ENCODE peak calls at places on chromosomes 3 and 15, in four cellular contexts. W is WTC11, H is GM12878, Z is HepG2. M is an unnamed sample.

GRCh38 chr3:14492948-14493881 is 46.9 kb downstream of the GRIP2 start:
- DNase-seq in W (no peak), H (no peak), Z (no peak), M (no peak)

GRCh38 chr15:38625886-38626285 is 61.3 kb upstream of the RASGRP1 start:
- DNase-seq in W (no peak), H (no peak), Z (no peak), M (no peak)

GRCh38 chr15:36434160-36434559 is 145.3 kb upstream of the CDIN1 start:
- DNase-seq in W (no peak), H (no peak), Z (no peak), M (no peak)

GRCh38 chr3:177131927-177132636 is 65.2 kb downstream of the TBL1XR1 start:
- DNase-seq in W (no peak), H (no peak), Z (no peak), M (no peak)

GRCh38 chr3:62940763-62941632 is 65.8 kb upstream of the CADPS start:
- DNase-seq in W (no peak), H (no peak), Z (no peak), M (no peak)

GRCh38 chr15:41465822-41466421 is 27.8 kb upstream of the ITPKA start:
- DNase-seq in W (no peak), H (no peak), Z (peak), M (peak)

GRCh38 chr3:185351371-185351770 is 11.6 kb upstream of the MAP3K13 start:
- DNase-seq in W (no peak), H (no peak), Z (no peak), M (no peak)

GRCh38 chr3:76582632-76583378 is 457.1 kb upstream of the ROBO2 start:
- DNase-seq in W (no peak), H (no peak), Z (no peak), M (no peak)

GRCh38 chr15:79743032-79743431 is 153.8 kb downstream of the MTHFS start:
- DNase-seq in W (no peak), H (no peak), Z (no peak), M (no peak)

GRCh38 chr15:89625716-89626115 is 29.6 kb downstream of the KIF7 start:
- DNase-seq in W (no peak), H (no peak), Z (no peak), M (no peak)

GRCh38 chr15:75531041-75531450 is 48.1 kb downstream of the PTPN9 start:
- DNase-seq in W (no peak), H (no peak), Z (no peak), M (no peak)

GRCh38 chr3:97958796-97959195 is 13.4 kb downstream of the RIOX2 start:
- DNase-seq in W (no peak), H (no peak), Z (no peak), M (no peak)

GRCh38 chr3:128051837-128052766 is at the start of gene SEC61A1:
- DNase-seq in W (peak), H (peak), Z (peak), M (peak)

GRCh38 chr3:131794766-131795381 is 239.9 kb downstream of the CPNE4 start:
- DNase-seq in W (peak), H (no peak), Z (peak), M (peak)

GRCh38 chr15:39621210-39621609 is 40.3 kb downstream of the THBS1 start:
- DNase-seq in W (no peak), H (no peak), Z (no peak), M (no peak)

GRCh38 chr3:32832193-32832592 is 14.4 kb downstream of the TRIM71 start:
- DNase-seq in W (no peak), H (no peak), Z (no peak), M (no peak)

GRCh38 chr3:128395500-128396125 is 71.1 kb downstream of the DNAJB8 start:
- DNase-seq in W (no peak), H (no peak), Z (no peak), M (peak)

GRCh38 chr15:93378547-93378946 is 289.5 kb upstream of the RGMA start:
- DNase-seq in W (no peak), H (no peak), Z (no peak), M (no peak)

GRCh38 chr3:78606756-78607155 is 1161.0 kb downstream of the ROBO1 start:
- DNase-seq in W (no peak), H (no peak), Z (no peak), M (no peak)

GRCh38 chr3:126995254-126995770 is 12.4 kb downstream of the PLXNA1 start:
- DNase-seq in W (no peak), H (no peak), Z (no peak), M (no peak)

GRCh38 chr3:185724761-185725160 is 100.1 kb downstream of the IGF2BP2 start:
- DNase-seq in W (peak), H (no peak), Z (no peak), M (no peak)

GRCh38 chr3:184377374-184377773 is 633 bp downstream of the THPO start:
- DNase-seq in W (no peak), H (no peak), Z (peak), M (no peak)

GRCh38 chr3:37499820-37500219 is 325.4 kb upstream of the LRRFIP2 start:
- DNase-seq in W (no peak), H (no peak), Z (no peak), M (no peak)

GRCh38 chr3:51777985-51778384 is 1.1 kb downstream of the IQCF6 start:
- DNase-seq in W (no peak), H (no peak), Z (no peak), M (no peak)

GRCh38 chr3:141367038-141367730 is 1.1 kb upstream of the ZBTB38 start:
- DNase-seq in W (no peak), H (no peak), Z (no peak), M (peak)

GRCh38 chr3:138114988-138115971 is at the start of gene DZIP1L:
- DNase-seq in W (peak), H (no peak), Z (peak), M (peak)

GRCh38 chr3:170811928-170812591 is 57.9 kb downstream of the RPL22L1 start:
- DNase-seq in W (peak), H (peak), Z (peak), M (peak)

GRCh38 chr3:159840900-159841299 is 147.7 kb upstream of the IL12A start:
- DNase-seq in W (no peak), H (no peak), Z (no peak), M (no peak)

GRCh38 chr15:45146405-45146804 is 16.6 kb downstream of the DUOX1 start:
- DNase-seq in W (no peak), H (no peak), Z (no peak), M (no peak)

GRCh38 chr3:186217820-186218164 is 108.9 kb upstream of the ETV5 start:
- DNase-seq in W (no peak), H (peak), Z (peak), M (no peak)

GRCh38 chr3:49421890-49422378 is 339 bp downstream of the AMT start:
- DNase-seq in W (no peak), H (no peak), Z (no peak), M (peak)

GRCh38 chr3:134030801-134031619 is 1.3 kb upstream of the SLCO2A1 start:
- DNase-seq in W (no peak), H (no peak), Z (no peak), M (no peak)

GRCh38 chr3:71503525-71504249 is 79.8 kb downstream of the FOXP1 start:
- DNase-seq in W (no peak), H (no peak), Z (no peak), M (no peak)

GRCh38 chr3:20747736-20748135 is 561.7 kb upstream of the SGO1 start:
- DNase-seq in W (no peak), H (no peak), Z (no peak), M (no peak)

GRCh38 chr3:100129944-100130343 is 15.6 kb upstream of the FILIP1L start:
- DNase-seq in W (no peak), H (no peak), Z (no peak), M (no peak)

GRCh38 chr15:75809986-75810750 is 33.1 kb upstream of the UBE2Q2 start:
- DNase-seq in W (peak), H (no peak), Z (peak), M (peak)

GRCh38 chr15:68637755-68638405 is 59.1 kb downstream of the CORO2B start:
- DNase-seq in W (no peak), H (no peak), Z (no peak), M (no peak)

GRCh38 chr3:53075743-53076140 is 29.9 kb upstream of the SFMBT1 start:
- DNase-seq in W (peak), H (no peak), Z (no peak), M (no peak)

GRCh38 chr3:53072653-53073552 is 27.0 kb upstream of the SFMBT1 start:
- DNase-seq in W (peak), H (peak), Z (peak), M (peak)

GRCh38 chr3:53073553-53074365 is 27.9 kb upstream of the SFMBT1 start:
- DNase-seq in W (peak), H (no peak), Z (no peak), M (no peak)

GRCh38 chr3:53074366-53074696 is 28.5 kb upstream of the SFMBT1 start:
- DNase-seq in W (peak), H (no peak), Z (no peak), M (no peak)

GRCh38 chr3:53074761-53075742 is 29.2 kb upstream of the SFMBT1 start:
- DNase-seq in W (peak), H (no peak), Z (no peak), M (no peak)
- TF ChIP-seq CBFB in W (no peak), H (no peak), Z (no peak), M (no peak)

GRCh38 chr15:78353093-78353492 is 12.9 kb downstream of the CRABP1 start:
- DNase-seq in W (no peak), H (peak), Z (peak), M (peak)
- TF ChIP-seq CBFB in W (no peak), H (no peak), Z (no peak), M (no peak)

GRCh38 chr3:17830786-17831185 is 88.4 kb upstream of the TBC1D5 start:
- DNase-seq in W (no peak), H (no peak), Z (no peak), M (no peak)
- TF ChIP-seq CBFB in W (no peak), H (no peak), Z (no peak), M (no peak)

GRCh38 chr15:56839099-56839498 is 79.3 kb upstream of the TCF12 start:
- DNase-seq in W (no peak), H (no peak), Z (no peak), M (no peak)

GRCh38 chr15:56832125-56832524 is 86.3 kb upstream of the TCF12 start:
- DNase-seq in W (no peak), H (no peak), Z (no peak), M (no peak)

GRCh38 chr15:56837281-56837680 is 81.2 kb upstream of the TCF12 start:
- DNase-seq in W (no peak), H (no peak), Z (no peak), M (no peak)

GRCh38 chr15:56838085-56838484 is 80.4 kb upstream of the TCF12 start:
- DNase-seq in W (no peak), H (no peak), Z (no peak), M (no peak)

GRCh38 chr15:56835598-56836275 is 82.7 kb upstream of the TCF12 start:
- DNase-seq in W (no peak), H (no peak), Z (no peak), M (peak)
- TF ChIP-seq CBFB in W (no peak), H (no peak), Z (no peak), M (no peak)

GRCh38 chr15:101175396-101175795 is 76.5 kb downstream of the CHSY1 start:
- DNase-seq in W (no peak), H (no peak), Z (no peak), M (no peak)
- TF ChIP-seq CBFB in W (no peak), H (no peak), Z (no peak), M (no peak)

M was measured in K562.